ENCODE peak calls at places on chromosomes 5 and 9, in eight cellular contexts. D is SJSA1, W is psoas muscle, B is A549, A is uterus, U is lower lobe of right lung, C is heart left ventricle, I is A673. N is an unnamed sample. For H3K4me1, the result is how much of the 10 kb centered on the place peaks cover.

GRCh38 chr5:139459451-139459934 is 3.0 kb downstream of the ECSCR start:
- DNase-seq in W (no peak), A (no peak), U (no peak), C (peak), I (no peak), B (no peak), D (no peak), N (no peak)

GRCh38 chr5:111596705-111597104 is 84.4 kb upstream of the STARD4 start:
- DNase-seq in D (no peak), U (no peak), C (no peak), W (no peak), I (no peak), A (no peak), B (no peak), N (no peak)

GRCh38 chr9:785997-786396 is 55.5 kb upstream of the DMRT1 start:
- DNase-seq in I (no peak), C (no peak), U (no peak), A (no peak), B (no peak), W (no peak), D (no peak), N (no peak)

GRCh38 chr9:77743381-77743780 is 95.3 kb upstream of the GNA14 start:
- DNase-seq in I (no peak), C (no peak), U (no peak), B (no peak), A (no peak), W (no peak), D (no peak), N (no peak)

GRCh38 chr9:14517154-14517906 is 175.9 kb downstream of the ZDHHC21 start:
- DNase-seq in B (no peak), A (no peak), D (no peak), U (no peak), W (no peak), C (no peak), I (no peak), N (no peak)

GRCh38 chr5:157828949-157829639 is 29.9 kb downstream of the CLINT1 start:
- DNase-seq in I (peak), U (no peak), W (no peak), D (no peak), B (peak), A (no peak), C (no peak), N (peak)

GRCh38 chr9:131525643-131526565 is 5.2 kb downstream of the UCK1 start:
- DNase-seq in B (no peak), I (no peak), W (no peak), A (no peak), D (no peak), U (no peak), C (no peak), N (no peak)

GRCh38 chr5:14720236-14720923 is 55.9 kb downstream of the OTULIN start:
- DNase-seq in B (no peak), U (no peak), C (no peak), I (no peak), W (no peak), D (no peak), A (no peak), N (peak)

GRCh38 chr5:112691758-112692157 is 45.9 kb upstream of the APC start:
- DNase-seq in A (no peak), I (peak), W (no peak), D (no peak), C (no peak), B (peak), U (no peak), N (peak)

GRCh38 chr5:120769291-120769872 is 305.3 kb downstream of the PRR16 start:
- DNase-seq in A (no peak), W (no peak), U (no peak), B (no peak), C (no peak), D (no peak), I (peak), N (no peak)

GRCh38 chr9:35691757-35692301 is 2.1 kb upstream of the TPM2 start:
- DNase-seq in I (no peak), C (no peak), A (peak), W (no peak), D (no peak), B (no peak), U (no peak), N (peak)

GRCh38 chr9:84939766-84940165 is 270.2 kb downstream of the NTRK2 start:
- DNase-seq in I (no peak), D (no peak), U (no peak), W (no peak), C (no peak), A (no peak), B (no peak), N (peak)

GRCh38 chr9:26801772-26802171 is 90.8 kb downstream of the CAAP1 start:
- DNase-seq in I (no peak), U (no peak), B (no peak), A (no peak), C (no peak), W (no peak), D (no peak), N (no peak)

GRCh38 chr9:4665357-4665756 is 923 bp downstream of the SPATA6L start:
- DNase-seq in A (no peak), C (no peak), D (no peak), W (no peak), I (peak), U (no peak), B (no peak), N (peak)

GRCh38 chr5:35753500-35753899 is 103.2 kb upstream of the IL7R start:
- DNase-seq in C (no peak), D (no peak), W (no peak), I (no peak), B (no peak), A (no peak), U (no peak), N (peak)

GRCh38 chr5:119630752-119631440 is 1.5 kb downstream of the FAM170A start:
- DNase-seq in I (peak), A (no peak), C (no peak), B (no peak), U (no peak), W (no peak), D (no peak), N (no peak)

GRCh38 chr5:176416123-176416924 is at the start of gene CLTB:
- DNase-seq in A (peak), B (peak), I (peak), W (peak), U (peak), D (peak), C (peak), N (peak)

GRCh38 chr5:56763711-56764466 is 51.5 kb upstream of the MAP3K1 start:
- DNase-seq in C (no peak), B (no peak), A (no peak), W (no peak), D (no peak), I (peak), U (no peak), N (peak)

GRCh38 chr5:170903075-170903474 is 41.3 kb downstream of the RANBP17 start:
- DNase-seq in W (no peak), B (no peak), D (no peak), U (no peak), C (no peak), I (no peak), A (no peak), N (peak)

GRCh38 chr9:17367035-17367434 is 211.8 kb upstream of the SH3GL2 start:
- DNase-seq in A (no peak), B (no peak), W (no peak), D (no peak), I (no peak), U (no peak), C (no peak), N (no peak)

GRCh38 chr5:165325201-165325600 is 1819.8 kb downstream of the MAT2B start:
- DNase-seq in W (no peak), D (no peak), I (peak), B (no peak), C (no peak), U (no peak), A (no peak), N (no peak)

GRCh38 chr5:159084053-159084452 is 15.7 kb downstream of the EBF1 start:
- DNase-seq in C (no peak), I (no peak), B (no peak), A (no peak), W (no peak), D (no peak), U (no peak), N (no peak)

GRCh38 chr5:34570721-34571379 is 85.3 kb upstream of the RAI14 start:
- DNase-seq in A (no peak), W (no peak), B (no peak), I (peak), D (no peak), C (no peak), U (no peak), N (no peak)

GRCh38 chr5:69261034-69261433 is 26.3 kb downstream of the CDK7 start:
- DNase-seq in B (no peak), A (no peak), U (no peak), C (no peak), D (no peak), I (no peak), W (no peak), N (no peak)

GRCh38 chr5:56711191-56711590 is 104.2 kb upstream of the MAP3K1 start:
- DNase-seq in I (no peak), A (no peak), B (no peak), C (no peak), W (no peak), D (peak), U (no peak), N (no peak)

GRCh38 chr9:111272571-111272970 is 57.5 kb downstream of the OR2K2 start:
- DNase-seq in A (no peak), W (no peak), C (no peak), U (no peak), I (no peak), D (no peak), B (no peak), N (no peak)

GRCh38 chr9:3342159-3342777 is 183.5 kb downstream of the RFX3 start:
- DNase-seq in U (no peak), D (no peak), B (no peak), C (no peak), A (no peak), I (peak), W (no peak), N (no peak)

GRCh38 chr5:123086376-123087055 is 2.5 kb upstream of the PRDM6 start:
- DNase-seq in I (no peak), B (no peak), C (no peak), D (no peak), U (no peak), A (no peak), W (no peak), N (peak)

GRCh38 chr5:145510324-145510723 is 324.8 kb downstream of the PRELID2 start:
- DNase-seq in I (peak), B (no peak), C (no peak), W (peak), D (no peak), U (no peak), A (no peak), N (no peak)

GRCh38 chr9:33265211-33265885 is 499 bp downstream of the CHMP5 start:
- DNase-seq in W (no peak), I (no peak), U (no peak), A (no peak), D (no peak), B (no peak), C (no peak), N (no peak)

GRCh38 chr5:154740483-154740882 is 14.7 kb upstream of the LARP1 start:
- DNase-seq in C (peak), U (no peak), I (no peak), W (peak), B (no peak), D (no peak), A (peak), N (no peak)

GRCh38 chr9:80382523-80382922 is 810.8 kb downstream of the TLE4 start:
- DNase-seq in I (no peak), D (no peak), C (no peak), B (no peak), A (no peak), U (no peak), W (no peak), N (no peak)

GRCh38 chr9:86978986-86979385 is 31.7 kb upstream of the GAS1 start:
- DNase-seq in W (no peak), U (no peak), B (no peak), C (no peak), D (no peak), I (no peak), A (no peak), N (no peak)

GRCh38 chr5:54895816-54896341 is 89.5 kb downstream of the ESM1 start:
- DNase-seq in U (no peak), D (no peak), A (peak), I (peak), B (peak), W (no peak), C (no peak), N (peak)

GRCh38 chr9:125391704-125392103 is 130.1 kb downstream of the GAPVD1 start:
- DNase-seq in W (no peak), U (no peak), C (no peak), I (no peak), D (no peak), B (no peak), A (no peak), N (no peak)

GRCh38 chr5:135091286-135091685 is 57.3 kb upstream of the PITX1 start:
- DNase-seq in C (no peak), B (no peak), U (no peak), A (no peak), D (no peak), I (no peak), W (no peak), N (no peak)

GRCh38 chr9:128340691-128341434 is 536 bp downstream of the SLC27A4 start:
- DNase-seq in C (no peak), D (no peak), I (peak), B (peak), W (no peak), U (no peak), A (no peak), N (peak)

GRCh38 chr9:97283768-97284167 is 23.7 kb upstream of the CCDC180 start:
- DNase-seq in U (no peak), B (no peak), A (no peak), D (no peak), I (no peak), W (no peak), C (no peak), N (no peak)

GRCh38 chr9:130002320-130002719 is 40.7 kb downstream of the FNBP1 start:
- DNase-seq in U (no peak), D (no peak), I (no peak), W (no peak), C (no peak), B (no peak), A (no peak), N (no peak)
- H3K4me1 ChIP-seq in U (under half), D (under half), I (under half), W (under half), C (under half), B (under half), A (under half), N (under half)

GRCh38 chr9:133536080-133536479 is 1.6 kb downstream of the ADAMTSL2 start:
- DNase-seq in C (no peak), D (no peak), U (no peak), W (no peak), I (no peak), A (no peak), B (no peak), N (no peak)
- H3K4me1 ChIP-seq in C (under half), D (under half), U (half or more), W (under half), I (under half), A (under half), B (under half), N (under half)

DNA sequence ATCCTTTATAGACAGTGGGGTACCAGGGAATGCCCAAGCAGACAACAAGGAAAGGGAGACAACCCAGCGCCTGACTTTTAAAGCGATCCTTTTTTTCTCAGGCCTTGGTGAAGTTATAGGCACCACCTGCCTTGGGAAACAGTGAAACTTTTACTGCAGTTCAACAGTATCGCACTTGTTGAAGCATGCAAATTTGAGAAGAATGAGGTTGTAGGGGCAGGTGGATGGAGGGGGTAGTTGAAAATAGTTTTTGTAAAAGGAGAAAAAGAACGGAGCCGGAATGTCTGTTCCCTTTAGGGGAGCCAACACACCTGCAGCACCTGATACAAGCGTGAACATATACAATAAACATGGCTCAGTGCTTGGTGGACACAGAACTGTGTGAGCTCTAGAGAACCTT is 190.2 kb upstream of the NR3C1 start:
- DNase-seq in C (no peak), B (no peak), U (no peak), I (no peak), D (no peak), W (no peak), A (no peak), N (no peak)
- H3K4me1 ChIP-seq in C (under half), B (half or more), U (under half), I (under half), D (under half), W (under half), A (under half), N (under half)

GRCh38 chr5:52743012-52743411 is 44.7 kb upstream of the ITGA1 start:
- DNase-seq in B (no peak), U (no peak), C (no peak), W (no peak), A (no peak), I (peak), D (no peak), N (peak)
- H3K4me1 ChIP-seq in B (under half), U (under half), C (under half), W (under half), A (under half), I (under half), D (under half), N (under half)

DNA sequence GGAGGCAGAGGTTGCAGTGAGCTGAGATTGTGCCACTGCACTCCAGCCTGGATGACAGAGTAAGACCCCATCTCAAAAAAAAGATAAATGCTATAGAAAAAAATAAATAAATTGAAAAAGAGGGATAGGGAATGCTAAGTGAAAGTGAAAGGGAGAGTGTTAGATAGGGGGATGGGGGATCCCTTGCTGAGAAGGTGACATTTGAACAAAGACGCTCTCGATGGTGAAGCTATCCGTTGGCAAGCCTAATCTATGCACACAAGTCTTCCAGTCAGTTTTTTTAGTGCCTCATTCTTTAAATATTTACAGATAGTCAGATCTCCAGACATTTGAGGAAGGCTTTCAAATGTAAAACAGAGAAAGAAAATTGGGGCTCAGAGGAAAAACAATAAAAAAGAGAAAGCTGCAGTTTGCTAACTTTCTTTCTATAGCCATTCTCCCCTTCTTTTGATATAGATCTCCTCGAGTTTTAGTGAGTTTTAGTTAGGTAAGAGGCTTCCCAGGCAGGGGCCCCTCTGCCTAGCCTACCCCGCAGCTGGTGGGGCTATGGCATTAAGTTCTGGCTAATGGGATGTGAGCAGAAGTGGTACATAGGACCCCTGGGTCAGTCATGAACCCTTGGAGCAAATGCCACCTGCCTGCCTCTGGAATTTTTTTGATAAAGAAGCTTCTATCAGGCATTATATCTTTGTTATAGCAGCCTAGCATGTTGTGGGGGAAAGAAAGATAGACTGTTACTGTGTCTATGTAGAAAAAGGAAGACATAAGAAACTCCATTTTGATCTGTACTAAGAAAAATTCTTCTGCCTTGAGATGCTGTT is 12.0 kb downstream of the GLRX start:
- DNase-seq in I (no peak), D (no peak), C (no peak), A (no peak), B (no peak), W (no peak), U (no peak), N (no peak)
- H3K4me1 ChIP-seq in I (half or more), D (under half), C (under half), A (under half), B (half or more), W (under half), U (half or more), N (under half)